ENCODE peak calls at places on chromosomes 5 and 9, in six cellular contexts. M, L, Q, T, X and C are unnamed samples.

GRCh38 chr9:88974641-88975040 is 16.6 kb upstream of the S1PR3 start:
- DNase-seq in M (no peak), X (no peak), Q (peak), T (no peak), L (no peak), C (no peak)

GRCh38 chr9:77589046-77589795 is 58.9 kb downstream of the GNA14 start:
- DNase-seq in M (no peak), X (no peak), L (peak), Q (no peak), T (peak), C (no peak)

GRCh38 chr5:81972496-81972791 is 621 bp downstream of the ATG10 start:
- DNase-seq in X (no peak), T (no peak), L (no peak), Q (no peak), M (no peak), C (no peak)

GRCh38 chr5:134524219-134524825 is 1.1 kb upstream of the JADE2 start:
- DNase-seq in L (peak), X (peak), M (peak), Q (peak), T (peak), C (no peak)

GRCh38 chr9:6566409-6567139 is 79.0 kb downstream of the GLDC start:
- DNase-seq in M (no peak), L (no peak), Q (peak), T (peak), X (peak), C (peak)

GRCh38 chr9:89802809-89803355 is 198.1 kb downstream of the GADD45G start:
- DNase-seq in L (no peak), T (no peak), M (no peak), X (peak), Q (no peak), C (no peak)

GRCh38 chr5:146515473-146516150 is 378 bp downstream of the GPR151 start:
- DNase-seq in M (no peak), X (no peak), T (no peak), Q (no peak), L (no peak), C (no peak)

GRCh38 chr9:90344013-90344412 is 298.6 kb downstream of the DIRAS2 start:
- DNase-seq in L (no peak), M (no peak), T (no peak), X (peak), Q (no peak), C (no peak)

GRCh38 chr5:80159133-80159815 is 96.6 kb downstream of the SERINC5 start:
- DNase-seq in M (no peak), X (no peak), Q (peak), L (no peak), T (no peak), C (no peak)

GRCh38 chr5:93602261-93603149 is 19.5 kb downstream of the NR2F1 start:
- DNase-seq in Q (no peak), X (no peak), T (no peak), L (no peak), M (no peak), C (no peak)
- H3K4me3 ChIP-seq in Q (no peak), X (no peak), T (no peak), L (no peak), M (no peak), C (no peak)

GRCh38 chr5:177087707-177088005 is 941 bp downstream of the FGFR4 start:
- DNase-seq in L (no peak), Q (no peak), T (no peak), X (no peak), M (no peak), C (no peak)
- H3K4me3 ChIP-seq in L (peak), Q (no peak), T (peak), X (no peak), M (no peak), C (no peak)

GRCh38 chr9:125409637-125410521 is 148.3 kb downstream of the GAPVD1 start:
- DNase-seq in M (no peak), L (no peak), Q (no peak), X (no peak), T (peak), C (no peak)
- H3K4me3 ChIP-seq in M (no peak), L (no peak), Q (no peak), X (no peak), T (no peak), C (no peak)

DNA sequence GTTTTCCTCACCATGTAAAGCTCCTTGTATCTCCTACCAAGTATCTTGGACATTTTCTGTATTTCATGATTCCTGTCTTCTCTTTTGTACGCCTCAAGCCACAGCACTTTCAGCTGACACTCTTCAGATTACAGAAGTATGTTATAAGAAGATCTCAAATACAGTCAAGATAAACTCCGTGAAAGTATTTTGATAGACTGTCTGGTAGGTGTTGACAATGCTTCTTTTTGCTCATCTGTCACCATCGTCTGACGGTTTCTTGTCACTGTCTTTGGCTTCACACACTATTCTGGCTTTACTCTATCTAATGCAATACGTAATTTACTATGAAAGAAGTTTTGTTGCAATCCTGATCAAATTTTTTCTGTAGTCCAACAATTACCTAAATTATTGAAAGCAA is 294.5 kb upstream of the CDH12 start:
- DNase-seq in M (no peak), Q (no peak), L (no peak), X (no peak), T (no peak), C (no peak)
- H3K4me3 ChIP-seq in M (no peak), Q (no peak), L (no peak), X (no peak), T (no peak), C (no peak)

DNA sequence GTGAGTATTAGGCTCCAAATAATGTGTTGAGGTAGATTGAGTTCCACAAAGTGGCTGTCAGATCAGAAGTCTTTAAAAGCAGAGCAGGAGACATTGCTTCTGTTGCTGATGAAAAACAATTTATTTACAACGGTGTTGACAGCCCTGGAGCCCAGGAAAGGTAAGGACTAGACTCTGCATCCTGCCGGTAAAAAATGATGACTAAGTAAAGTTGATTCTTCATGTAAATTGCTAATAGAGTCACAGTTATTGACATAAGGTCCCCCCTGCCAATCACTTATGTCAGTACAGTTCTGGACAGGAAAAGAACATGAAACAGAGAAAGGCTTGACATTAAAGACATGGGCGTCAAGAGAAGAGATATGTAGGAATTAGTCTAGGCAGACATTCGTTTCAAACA is 552.5 kb downstream of the HTR1A start:
- DNase-seq in T (no peak), M (no peak), X (no peak), Q (no peak), L (no peak), C (no peak)
- H3K4me3 ChIP-seq in T (no peak), M (no peak), X (no peak), Q (no peak), L (no peak), C (no peak)